ENCODE peak calls at places on chromosome 7, in eight cellular contexts. S is NCI-H345; A is KBM-7; R is frontal cortex; F is AG09309; Z is CD8-positive, alpha-beta T cell; N is stimulated activated CD8-positive, alpha-beta memory T cell treated with anti-CD3 and anti-CD28 coated beads, Interleukin-4, amount 100 ng/mL, for 1 hour; H is SW480. K is an unnamed sample.

GRCh38 chr7:30928254-30928872 is 16.7 kb downstream of the AQP1 start:
- DNase-seq in S (no peak), H (no peak), Z (no peak), N (no peak), A (no peak), F (no peak), R (peak), K (no peak)

GRCh38 chr7:20304366-20304765 is 26.3 kb upstream of the ITGB8 start:
- DNase-seq in R (no peak), H (peak), F (no peak), Z (no peak), S (peak), A (no peak), N (no peak), K (no peak)

GRCh38 chr7:6406121-6406520 is 41.6 kb downstream of the DAGLB start:
- DNase-seq in S (no peak), R (no peak), N (no peak), F (no peak), Z (no peak), A (no peak), H (no peak), K (no peak)

GRCh38 chr7:34748244-34749039 is 90.4 kb downstream of the NPSR1 start:
- DNase-seq in R (peak), Z (no peak), S (peak), A (no peak), F (peak), H (peak), N (no peak), K (peak)

GRCh38 chr7:109579876-109580275 is 1010.2 kb downstream of the DNAJB9 start:
- DNase-seq in N (no peak), Z (no peak), H (no peak), F (no peak), R (no peak), A (peak), S (no peak), K (no peak)

GRCh38 chr7:74027683-74028320 is at the start of gene ELN:
- DNase-seq in Z (no peak), R (peak), S (no peak), A (peak), F (no peak), N (no peak), H (no peak), K (no peak)

GRCh38 chr7:5854738-5855137 is 25.9 kb upstream of the OCM start:
- DNase-seq in N (no peak), A (peak), H (peak), R (no peak), S (no peak), F (no peak), Z (no peak), K (no peak)

GRCh38 chr7:7812112-7812511 is 93.7 kb upstream of the RPA3 start:
- DNase-seq in N (no peak), R (no peak), F (no peak), Z (no peak), S (no peak), A (no peak), H (no peak), K (no peak)

GRCh38 chr7:151083071-151083823 is at the start of gene TMUB1:
- DNase-seq in H (peak), R (peak), N (peak), S (peak), A (peak), F (no peak), Z (peak), K (peak)

GRCh38 chr7:158821173-158822021 is 7.9 kb downstream of the ESYT2 start:
- DNase-seq in R (no peak), S (no peak), N (no peak), Z (no peak), A (no peak), F (peak), H (peak), K (no peak)

GRCh38 chr7:132485600-132486594 is 90.4 kb downstream of the PLXNA4 start:
- DNase-seq in H (peak), N (no peak), S (no peak), F (no peak), A (no peak), Z (peak), R (no peak), K (no peak)

GRCh38 chr7:44152971-44153947 is 12.1 kb upstream of the MYL7 start:
- DNase-seq in N (no peak), F (no peak), R (no peak), S (no peak), H (no peak), Z (no peak), A (no peak), K (no peak)

GRCh38 chr7:112238852-112239610 is 32.5 kb downstream of the ZNF277 start:
- DNase-seq in S (no peak), N (no peak), A (no peak), R (no peak), F (no peak), H (no peak), Z (no peak), K (no peak)

GRCh38 chr7:133853706-133854276 is 273.3 kb upstream of the LRGUK start:
- DNase-seq in S (peak), F (peak), R (no peak), Z (no peak), A (peak), H (peak), N (no peak), K (peak)

GRCh38 chr7:25034136-25034535 is 54.2 kb upstream of the OSBPL3 start:
- DNase-seq in R (no peak), Z (no peak), N (no peak), H (no peak), F (no peak), A (no peak), S (no peak), K (no peak)

GRCh38 chr7:131325179-131325840 is 2.4 kb upstream of the MKLN1 start:
- DNase-seq in H (no peak), R (no peak), S (no peak), Z (no peak), N (no peak), F (no peak), A (no peak), K (no peak)

GRCh38 chr7:84191842-84192241 is 2.7 kb downstream of the SEMA3A start:
- DNase-seq in A (no peak), R (no peak), H (peak), N (no peak), S (no peak), F (no peak), Z (no peak), K (no peak)

GRCh38 chr7:30237271-30237695 is 47.1 kb upstream of the ZNRF2 start:
- DNase-seq in F (no peak), Z (no peak), R (no peak), S (peak), N (no peak), A (no peak), H (no peak), K (no peak)

GRCh38 chr7:117673839-117674238 is 194.0 kb downstream of the CFTR start:
- DNase-seq in S (peak), Z (no peak), A (peak), F (no peak), R (peak), N (no peak), H (peak), K (peak)

GRCh38 chr7:20280475-20281351 is 50.0 kb upstream of the ITGB8 start:
- DNase-seq in Z (no peak), R (no peak), H (no peak), N (no peak), A (no peak), F (peak), S (no peak), K (no peak)

K was measured in DMS79 treated with DMSO at 0.1 percent for 48 hours.